ENCODE peak calls at places on chromosomes 12 and 14, in four cellular contexts. R, X, B and L are unnamed samples.

GRCh38 chr12:121404734-121405133 is 4.8 kb downstream of the RNF34 start:
- DNase-seq in R (no peak), X (no peak), B (no peak), L (no peak)

GRCh38 chr12:24921251-24922038 is 27.5 kb downstream of the BCAT1 start:
- DNase-seq in R (peak; percentile 47), X (no peak), B (no peak), L (no peak)

GRCh38 chr12:96196781-96197180 is 2.6 kb downstream of the ELK3 start:
- DNase-seq in R (no peak), X (no peak), B (no peak), L (no peak)

GRCh38 chr14:24299255-24300191 is at the start of the genes DHRS1 and NOP9:
- DNase-seq in R (peak; percentile 32), X (peak; percentile 92), B (no peak), L (peak; percentile 32)

GRCh38 chr12:60259241-60259640 is 663.4 kb downstream of the SLC16A7 start:
- DNase-seq in R (no peak), X (no peak), B (no peak), L (no peak)

GRCh38 chr12:78977463-78977862 is 112.9 kb downstream of the SYT1 start:
- DNase-seq in R (no peak), X (no peak), B (no peak), L (no peak)

GRCh38 chr12:31023271-31023724 is 50.4 kb upstream of the DDX11 start:
- DNase-seq in R (no peak), X (no peak), B (no peak), L (no peak)

GRCh38 chr12:8065991-8066594 is at the start of gene C3AR1:
- DNase-seq in R (no peak), X (no peak), B (no peak), L (peak; percentile 51)

GRCh38 chr14:53950031-53950793 is 6.4 kb downstream of the BMP4 start:
- DNase-seq in R (no peak), X (no peak), B (no peak), L (no peak)

GRCh38 chr12:113232232-113232615 is 11.0 kb downstream of the TPCN1 start:
- DNase-seq in R (no peak), X (no peak), B (no peak), L (no peak)

GRCh38 chr12:64452559-64453329 is 824 bp downstream of the TBK1 start:
- DNase-seq in R (peak; percentile 34), X (no peak), B (peak; percentile 42), L (peak; percentile 41)

GRCh38 chr12:49587174-49587908 is 18.1 kb downstream of the FAM186B start:
- DNase-seq in R (no peak), X (no peak), B (no peak), L (no peak)

GRCh38 chr12:68240079-68240478 is 13.3 kb downstream of the IL22 start:
- DNase-seq in R (peak; percentile 82), X (no peak), B (no peak), L (peak; percentile 39)

GRCh38 chr14:99522025-99522401 is 40.8 kb downstream of the CCNK start:
- DNase-seq in R (no peak), X (peak; percentile 7), B (no peak), L (no peak)

DNA sequence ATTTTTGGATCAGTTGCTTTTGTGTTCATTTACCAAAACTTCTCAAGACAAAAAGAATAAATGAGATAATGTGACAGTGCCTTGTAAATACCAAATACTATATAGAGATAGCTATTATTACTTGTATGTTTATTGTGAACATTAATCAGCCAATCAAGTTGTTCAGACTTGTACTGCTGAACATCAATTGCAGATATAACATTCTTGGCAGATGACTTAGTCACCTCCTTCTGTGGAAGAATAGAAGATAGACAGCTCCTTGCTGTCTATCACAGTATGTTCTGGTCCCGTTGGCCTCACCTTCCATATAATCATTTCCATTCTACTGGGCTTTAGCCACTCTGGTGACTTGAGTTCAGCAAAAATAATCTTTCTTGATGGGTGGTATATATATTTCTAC is 30.1 kb downstream of the PSEN1 start:
- DNase-seq in R (no peak), X (no peak), B (no peak), L (no peak)
- H3K36me3 ChIP-seq in R (peaks cover 17% of the 10 kb centered on the region), X (peaks cover 84% of the 10 kb centered on the region), B (peaks cover 20% of the 10 kb centered on the region), L (peaks cover 1% of the 10 kb centered on the region)

GRCh38 chr14:21066882-21067502 is 3.1 kb upstream of the ARHGEF40 start:
- DNase-seq in R (no peak), X (no peak), B (no peak), L (no peak)
- TF ChIP-seq CTCF in R (peak; percentile 20), X (no peak), B (peak; percentile 82), L (peak; percentile 18)

GRCh38 chr12:16587110-16587453 is 18.9 kb downstream of the LMO3 start:
- DNase-seq in R (no peak), X (no peak), B (no peak), L (no peak)
- H3K4me3 ChIP-seq in R (no peak overlapping the region), X (no peak overlapping the region), B (no peak overlapping the region), L (no peak overlapping the region)

DNA sequence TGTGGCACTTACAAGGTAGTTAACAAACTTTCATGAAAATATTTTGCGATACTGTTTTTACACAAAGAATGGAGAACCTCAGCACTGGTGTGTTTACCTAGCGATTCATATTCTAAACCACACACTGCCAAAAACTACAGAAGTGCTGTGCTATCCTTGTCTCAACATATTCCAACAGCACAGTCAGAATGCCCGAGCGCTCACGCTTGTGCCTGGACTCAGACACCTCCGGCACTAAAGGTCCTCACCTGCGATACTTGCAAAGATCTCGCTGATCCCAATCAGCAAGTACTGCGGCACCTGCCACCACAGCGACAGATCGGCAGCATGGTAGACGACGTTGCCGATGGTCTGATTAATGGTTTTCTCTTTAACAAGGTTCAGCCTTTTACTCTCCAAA is 23.2 kb downstream of the SLC15A4 start:
- DNase-seq in R (no peak), X (no peak), B (no peak), L (no peak)
- H3K36me3 ChIP-seq in R (peaks cover 18% of the 10 kb centered on the region), X (peaks cover 83% of the 10 kb centered on the region), B (peaks cover 28% of the 10 kb centered on the region), L (peaks cover 1% of the 10 kb centered on the region)

DNA sequence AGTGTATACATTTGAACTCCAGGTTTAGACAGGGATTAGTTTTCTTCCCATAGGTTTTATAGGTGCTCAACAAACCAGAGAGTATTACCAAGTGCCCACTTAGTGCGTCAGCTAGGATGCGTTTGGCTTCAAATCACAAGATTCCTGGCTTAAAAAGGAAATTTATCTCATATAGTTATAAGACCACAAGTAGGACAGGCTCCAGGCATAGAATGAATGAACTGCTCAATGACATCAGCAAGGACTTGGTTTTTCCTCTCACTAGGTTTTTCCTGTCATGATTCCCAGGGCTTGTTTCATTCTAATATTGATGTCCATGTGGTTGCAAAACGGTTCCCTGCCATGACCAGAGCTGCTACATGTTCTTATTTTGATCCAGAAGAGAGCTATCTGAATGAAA is 6.1 kb upstream of the IRAK3 start:
- DNase-seq in R (no peak), X (no peak), B (no peak), L (no peak)
- TF ChIP-seq CTCF in R (no peak), X (no peak), B (no peak), L (no peak)

GRCh38 chr12:83313827-83314226 is 627.1 kb downstream of the TMTC2 start:
- DNase-seq in R (no peak), X (no peak), B (no peak), L (no peak)
- H3K4me3 ChIP-seq in R (no peak overlapping the region), X (no peak overlapping the region), B (no peak overlapping the region), L (no peak overlapping the region)